ENCODE peak calls at places on chromosomes 3 and 15, in seven cellular contexts. One of them, this sample, is unnamed.

GRCh38 chr15:62350744-62351143 is 185.7 kb upstream of the C2CD4B start:
- DNase-seq in astrocyte of the cerebellum: no peak
- DNase-seq in stimulated activated CD4-positive, alpha-beta T cell treated with anti-CD3 and anti-CD28 coated beads, Interleukin-1b, Interleukin-23, amount 100 ng/mL, for 24 hours: no peak
- DNase-seq in germinal center: no peak
- DNase-seq in GM04504: no peak
- DNase-seq in T-cell: no peak
- DNase-seq in NCI-H1092 treated with DMSO at 0.1 percent for 48 hours: no peak
- DNase-seq in this sample: no peak

GRCh38 chr3:24853685-24854341 is 359.2 kb upstream of the THRB start:
- DNase-seq in astrocyte of the cerebellum: no peak
- DNase-seq in stimulated activated CD4-positive, alpha-beta T cell treated with anti-CD3 and anti-CD28 coated beads, Interleukin-1b, Interleukin-23, amount 100 ng/mL, for 24 hours: no peak
- DNase-seq in germinal center: no peak
- DNase-seq in GM04504: no peak
- DNase-seq in T-cell: no peak
- DNase-seq in NCI-H1092 treated with DMSO at 0.1 percent for 48 hours: peak; percentile 62
- DNase-seq in this sample: no peak

GRCh38 chr3:56389213-56389830 is 78.9 kb downstream of the ERC2 start:
- DNase-seq in astrocyte of the cerebellum: no peak
- DNase-seq in stimulated activated CD4-positive, alpha-beta T cell treated with anti-CD3 and anti-CD28 coated beads, Interleukin-1b, Interleukin-23, amount 100 ng/mL, for 24 hours: no peak
- DNase-seq in germinal center: no peak
- DNase-seq in GM04504: no peak
- DNase-seq in T-cell: no peak
- DNase-seq in NCI-H1092 treated with DMSO at 0.1 percent for 48 hours: no peak
- DNase-seq in this sample: no peak

GRCh38 chr3:46455231-46456115 is 9.2 kb downstream of the LTF start:
- DNase-seq in astrocyte of the cerebellum: no peak
- DNase-seq in stimulated activated CD4-positive, alpha-beta T cell treated with anti-CD3 and anti-CD28 coated beads, Interleukin-1b, Interleukin-23, amount 100 ng/mL, for 24 hours: no peak
- DNase-seq in germinal center: no peak
- DNase-seq in GM04504: no peak
- DNase-seq in T-cell: no peak
- DNase-seq in NCI-H1092 treated with DMSO at 0.1 percent for 48 hours: no peak
- DNase-seq in this sample: no peak

GRCh38 chr3:50271314-50272072 is 2.5 kb downstream of the SEMA3B start:
- DNase-seq in astrocyte of the cerebellum: no peak
- DNase-seq in stimulated activated CD4-positive, alpha-beta T cell treated with anti-CD3 and anti-CD28 coated beads, Interleukin-1b, Interleukin-23, amount 100 ng/mL, for 24 hours: no peak
- DNase-seq in germinal center: no peak
- DNase-seq in GM04504: no peak
- DNase-seq in T-cell: no peak
- DNase-seq in NCI-H1092 treated with DMSO at 0.1 percent for 48 hours: no peak
- DNase-seq in this sample: no peak

GRCh38 chr3:160368804-160369203 is 30.2 kb downstream of the IFT80 start:
- DNase-seq in astrocyte of the cerebellum: no peak
- DNase-seq in stimulated activated CD4-positive, alpha-beta T cell treated with anti-CD3 and anti-CD28 coated beads, Interleukin-1b, Interleukin-23, amount 100 ng/mL, for 24 hours: no peak
- DNase-seq in germinal center: no peak
- DNase-seq in GM04504: no peak
- DNase-seq in T-cell: no peak
- DNase-seq in NCI-H1092 treated with DMSO at 0.1 percent for 48 hours: no peak
- DNase-seq in this sample: no peak

GRCh38 chr3:186779204-186779603 is 4.2 kb upstream of the EIF4A2 start:
- DNase-seq in astrocyte of the cerebellum: no peak
- DNase-seq in stimulated activated CD4-positive, alpha-beta T cell treated with anti-CD3 and anti-CD28 coated beads, Interleukin-1b, Interleukin-23, amount 100 ng/mL, for 24 hours: no peak
- DNase-seq in germinal center: no peak
- DNase-seq in GM04504: no peak
- DNase-seq in T-cell: no peak
- DNase-seq in NCI-H1092 treated with DMSO at 0.1 percent for 48 hours: no peak
- DNase-seq in this sample: no peak

GRCh38 chr15:32671339-32672325 is 30.1 kb downstream of the SCG5 start:
- DNase-seq in astrocyte of the cerebellum: no peak
- DNase-seq in stimulated activated CD4-positive, alpha-beta T cell treated with anti-CD3 and anti-CD28 coated beads, Interleukin-1b, Interleukin-23, amount 100 ng/mL, for 24 hours: no peak
- DNase-seq in germinal center: no peak
- DNase-seq in GM04504: peak; percentile 80
- DNase-seq in T-cell: no peak
- DNase-seq in NCI-H1092 treated with DMSO at 0.1 percent for 48 hours: no peak
- DNase-seq in this sample: peak; percentile 47

GRCh38 chr15:85730001-85730820 is 64.5 kb downstream of the KLHL25 start:
- DNase-seq in astrocyte of the cerebellum: peak; percentile 65
- DNase-seq in stimulated activated CD4-positive, alpha-beta T cell treated with anti-CD3 and anti-CD28 coated beads, Interleukin-1b, Interleukin-23, amount 100 ng/mL, for 24 hours: no peak
- DNase-seq in germinal center: peak; percentile 68
- DNase-seq in GM04504: no peak
- DNase-seq in T-cell: peak; percentile 31
- DNase-seq in NCI-H1092 treated with DMSO at 0.1 percent for 48 hours: peak; percentile 32
- DNase-seq in this sample: peak; percentile 56

GRCh38 chr3:17431004-17431403 is 311.4 kb downstream of the TBC1D5 start:
- DNase-seq in astrocyte of the cerebellum: no peak
- DNase-seq in stimulated activated CD4-positive, alpha-beta T cell treated with anti-CD3 and anti-CD28 coated beads, Interleukin-1b, Interleukin-23, amount 100 ng/mL, for 24 hours: no peak
- DNase-seq in germinal center: no peak
- DNase-seq in GM04504: peak; percentile 14
- DNase-seq in T-cell: no peak
- DNase-seq in NCI-H1092 treated with DMSO at 0.1 percent for 48 hours: peak; percentile 14
- DNase-seq in this sample: no peak

GRCh38 chr3:167606836-167607235 is 46.9 kb downstream of the WDR49 start:
- DNase-seq in astrocyte of the cerebellum: no peak
- DNase-seq in stimulated activated CD4-positive, alpha-beta T cell treated with anti-CD3 and anti-CD28 coated beads, Interleukin-1b, Interleukin-23, amount 100 ng/mL, for 24 hours: no peak
- DNase-seq in germinal center: no peak
- DNase-seq in GM04504: no peak
- DNase-seq in T-cell: no peak
- DNase-seq in NCI-H1092 treated with DMSO at 0.1 percent for 48 hours: no peak
- DNase-seq in this sample: no peak

GRCh38 chr3:54257114-54257513 is 134.8 kb downstream of the CACNA2D3 start:
- DNase-seq in astrocyte of the cerebellum: no peak
- DNase-seq in stimulated activated CD4-positive, alpha-beta T cell treated with anti-CD3 and anti-CD28 coated beads, Interleukin-1b, Interleukin-23, amount 100 ng/mL, for 24 hours: no peak
- DNase-seq in germinal center: no peak
- DNase-seq in GM04504: no peak
- DNase-seq in T-cell: no peak
- DNase-seq in NCI-H1092 treated with DMSO at 0.1 percent for 48 hours: no peak
- DNase-seq in this sample: no peak

GRCh38 chr15:67805008-67805681 is 20.2 kb upstream of the SKOR1 start:
- DNase-seq in astrocyte of the cerebellum: no peak
- DNase-seq in stimulated activated CD4-positive, alpha-beta T cell treated with anti-CD3 and anti-CD28 coated beads, Interleukin-1b, Interleukin-23, amount 100 ng/mL, for 24 hours: no peak
- DNase-seq in germinal center: no peak
- DNase-seq in GM04504: no peak
- DNase-seq in T-cell: no peak
- DNase-seq in NCI-H1092 treated with DMSO at 0.1 percent for 48 hours: no peak
- DNase-seq in this sample: no peak

GRCh38 chr15:32732574-32733157 is 14.9 kb downstream of the GREM1 start:
- DNase-seq in astrocyte of the cerebellum: no peak
- DNase-seq in stimulated activated CD4-positive, alpha-beta T cell treated with anti-CD3 and anti-CD28 coated beads, Interleukin-1b, Interleukin-23, amount 100 ng/mL, for 24 hours: no peak
- DNase-seq in germinal center: no peak
- DNase-seq in GM04504: no peak
- DNase-seq in T-cell: no peak
- DNase-seq in NCI-H1092 treated with DMSO at 0.1 percent for 48 hours: no peak
- DNase-seq in this sample: no peak

GRCh38 chr3:161409858-161410257 is 38.5 kb upstream of the SPTSSB start:
- DNase-seq in astrocyte of the cerebellum: no peak
- DNase-seq in stimulated activated CD4-positive, alpha-beta T cell treated with anti-CD3 and anti-CD28 coated beads, Interleukin-1b, Interleukin-23, amount 100 ng/mL, for 24 hours: no peak
- DNase-seq in germinal center: no peak
- DNase-seq in GM04504: no peak
- DNase-seq in T-cell: no peak
- DNase-seq in NCI-H1092 treated with DMSO at 0.1 percent for 48 hours: no peak
- DNase-seq in this sample: no peak

GRCh38 chr3:37907371-37907770 is 45.7 kb downstream of the CTDSPL start:
- DNase-seq in astrocyte of the cerebellum: no peak
- DNase-seq in stimulated activated CD4-positive, alpha-beta T cell treated with anti-CD3 and anti-CD28 coated beads, Interleukin-1b, Interleukin-23, amount 100 ng/mL, for 24 hours: no peak
- DNase-seq in germinal center: no peak
- DNase-seq in GM04504: no peak
- DNase-seq in T-cell: no peak
- DNase-seq in NCI-H1092 treated with DMSO at 0.1 percent for 48 hours: no peak
- DNase-seq in this sample: no peak

GRCh38 chr3:79922633-79923032 is 154.8 kb upstream of the ROBO1 start:
- DNase-seq in astrocyte of the cerebellum: no peak
- DNase-seq in stimulated activated CD4-positive, alpha-beta T cell treated with anti-CD3 and anti-CD28 coated beads, Interleukin-1b, Interleukin-23, amount 100 ng/mL, for 24 hours: no peak
- DNase-seq in germinal center: no peak
- DNase-seq in GM04504: no peak
- DNase-seq in T-cell: no peak
- DNase-seq in NCI-H1092 treated with DMSO at 0.1 percent for 48 hours: no peak
- DNase-seq in this sample: no peak

GRCh38 chr3:187450791-187451190 is 82.6 kb downstream of the RTP4 start:
- DNase-seq in astrocyte of the cerebellum: no peak
- DNase-seq in stimulated activated CD4-positive, alpha-beta T cell treated with anti-CD3 and anti-CD28 coated beads, Interleukin-1b, Interleukin-23, amount 100 ng/mL, for 24 hours: no peak
- DNase-seq in germinal center: no peak
- DNase-seq in GM04504: no peak
- DNase-seq in T-cell: no peak
- DNase-seq in NCI-H1092 treated with DMSO at 0.1 percent for 48 hours: no peak
- DNase-seq in this sample: no peak

GRCh38 chr15:62052714-62053113 is 7.5 kb downstream of the VPS13C start:
- DNase-seq in astrocyte of the cerebellum: no peak
- DNase-seq in stimulated activated CD4-positive, alpha-beta T cell treated with anti-CD3 and anti-CD28 coated beads, Interleukin-1b, Interleukin-23, amount 100 ng/mL, for 24 hours: no peak
- DNase-seq in germinal center: no peak
- DNase-seq in GM04504: no peak
- DNase-seq in T-cell: no peak
- DNase-seq in NCI-H1092 treated with DMSO at 0.1 percent for 48 hours: no peak
- DNase-seq in this sample: no peak

GRCh38 chr3:74832925-74833324 is 218.5 kb upstream of the CNTN3 start:
- DNase-seq in astrocyte of the cerebellum: no peak
- DNase-seq in stimulated activated CD4-positive, alpha-beta T cell treated with anti-CD3 and anti-CD28 coated beads, Interleukin-1b, Interleukin-23, amount 100 ng/mL, for 24 hours: no peak
- DNase-seq in germinal center: no peak
- DNase-seq in GM04504: no peak
- DNase-seq in T-cell: no peak
- DNase-seq in NCI-H1092 treated with DMSO at 0.1 percent for 48 hours: no peak
- DNase-seq in this sample: no peak

GRCh38 chr3:127452321-127452821 is 138.2 kb downstream of the TPRA1 start:
- DNase-seq in astrocyte of the cerebellum: no peak
- DNase-seq in stimulated activated CD4-positive, alpha-beta T cell treated with anti-CD3 and anti-CD28 coated beads, Interleukin-1b, Interleukin-23, amount 100 ng/mL, for 24 hours: no peak
- DNase-seq in germinal center: no peak
- DNase-seq in GM04504: no peak
- DNase-seq in T-cell: no peak
- DNase-seq in NCI-H1092 treated with DMSO at 0.1 percent for 48 hours: no peak
- DNase-seq in this sample: no peak

GRCh38 chr15:33963831-33964664 is 4.2 kb upstream of the CHRM5 start:
- DNase-seq in astrocyte of the cerebellum: peak; percentile 8
- DNase-seq in stimulated activated CD4-positive, alpha-beta T cell treated with anti-CD3 and anti-CD28 coated beads, Interleukin-1b, Interleukin-23, amount 100 ng/mL, for 24 hours: no peak
- DNase-seq in germinal center: no peak
- DNase-seq in GM04504: peak; percentile 11
- DNase-seq in T-cell: no peak
- DNase-seq in NCI-H1092 treated with DMSO at 0.1 percent for 48 hours: peak; percentile 29
- DNase-seq in this sample: no peak

GRCh38 chr3:19256313-19256712 is 108.0 kb downstream of the KCNH8 start:
- DNase-seq in astrocyte of the cerebellum: no peak
- DNase-seq in stimulated activated CD4-positive, alpha-beta T cell treated with anti-CD3 and anti-CD28 coated beads, Interleukin-1b, Interleukin-23, amount 100 ng/mL, for 24 hours: no peak
- DNase-seq in germinal center: no peak
- DNase-seq in GM04504: no peak
- DNase-seq in T-cell: no peak
- DNase-seq in NCI-H1092 treated with DMSO at 0.1 percent for 48 hours: no peak
- DNase-seq in this sample: no peak

GRCh38 chr15:62112616-62113593 is 46.1 kb downstream of the C2CD4A start:
- DNase-seq in astrocyte of the cerebellum: peak; percentile 9
- DNase-seq in stimulated activated CD4-positive, alpha-beta T cell treated with anti-CD3 and anti-CD28 coated beads, Interleukin-1b, Interleukin-23, amount 100 ng/mL, for 24 hours: no peak
- DNase-seq in germinal center: no peak
- DNase-seq in GM04504: peak; percentile 71
- DNase-seq in T-cell: no peak
- DNase-seq in NCI-H1092 treated with DMSO at 0.1 percent for 48 hours: no peak
- DNase-seq in this sample: peak; percentile 91

GRCh38 chr3:47007482-47008257 is 28.2 kb downstream of the NBEAL2 start:
- DNase-seq in astrocyte of the cerebellum: no peak
- DNase-seq in stimulated activated CD4-positive, alpha-beta T cell treated with anti-CD3 and anti-CD28 coated beads, Interleukin-1b, Interleukin-23, amount 100 ng/mL, for 24 hours: no peak
- DNase-seq in germinal center: no peak
- DNase-seq in GM04504: no peak
- DNase-seq in T-cell: no peak
- DNase-seq in NCI-H1092 treated with DMSO at 0.1 percent for 48 hours: no peak
- DNase-seq in this sample: no peak

GRCh38 chr3:12352253-12352652 is 63.4 kb downstream of the PPARG start:
- DNase-seq in astrocyte of the cerebellum: no peak
- DNase-seq in stimulated activated CD4-positive, alpha-beta T cell treated with anti-CD3 and anti-CD28 coated beads, Interleukin-1b, Interleukin-23, amount 100 ng/mL, for 24 hours: no peak
- DNase-seq in germinal center: no peak
- DNase-seq in GM04504: no peak
- DNase-seq in T-cell: no peak
- DNase-seq in NCI-H1092 treated with DMSO at 0.1 percent for 48 hours: no peak
- DNase-seq in this sample: no peak

GRCh38 chr3:126994661-126995161 is 11.8 kb downstream of the PLXNA1 start:
- DNase-seq in astrocyte of the cerebellum: no peak
- DNase-seq in stimulated activated CD4-positive, alpha-beta T cell treated with anti-CD3 and anti-CD28 coated beads, Interleukin-1b, Interleukin-23, amount 100 ng/mL, for 24 hours: no peak
- DNase-seq in germinal center: no peak
- DNase-seq in GM04504: no peak
- DNase-seq in T-cell: no peak
- DNase-seq in NCI-H1092 treated with DMSO at 0.1 percent for 48 hours: no peak
- DNase-seq in this sample: no peak

GRCh38 chr15:72237286-72238224 is 6.6 kb upstream of the PKM start:
- DNase-seq in astrocyte of the cerebellum: peak; percentile 97
- DNase-seq in stimulated activated CD4-positive, alpha-beta T cell treated with anti-CD3 and anti-CD28 coated beads, Interleukin-1b, Interleukin-23, amount 100 ng/mL, for 24 hours: peak; percentile 22
- DNase-seq in germinal center: no peak
- DNase-seq in GM04504: peak; percentile 97
- DNase-seq in T-cell: no peak
- DNase-seq in NCI-H1092 treated with DMSO at 0.1 percent for 48 hours: no peak
- DNase-seq in this sample: peak; percentile 97

GRCh38 chr3:169162107-169162506 is 501.4 kb downstream of the MECOM start:
- DNase-seq in astrocyte of the cerebellum: no peak
- DNase-seq in stimulated activated CD4-positive, alpha-beta T cell treated with anti-CD3 and anti-CD28 coated beads, Interleukin-1b, Interleukin-23, amount 100 ng/mL, for 24 hours: no peak
- DNase-seq in germinal center: no peak
- DNase-seq in GM04504: no peak
- DNase-seq in T-cell: no peak
- DNase-seq in NCI-H1092 treated with DMSO at 0.1 percent for 48 hours: no peak
- DNase-seq in this sample: no peak

GRCh38 chr15:99139276-99139675 is 34.4 kb downstream of the SYNM start:
- DNase-seq in astrocyte of the cerebellum: no peak
- DNase-seq in stimulated activated CD4-positive, alpha-beta T cell treated with anti-CD3 and anti-CD28 coated beads, Interleukin-1b, Interleukin-23, amount 100 ng/mL, for 24 hours: no peak
- DNase-seq in germinal center: no peak
- DNase-seq in GM04504: no peak
- DNase-seq in T-cell: no peak
- DNase-seq in NCI-H1092 treated with DMSO at 0.1 percent for 48 hours: no peak
- DNase-seq in this sample: no peak

GRCh38 chr3:64143399-64144130 is 81.7 kb downstream of the PRICKLE2 start:
- DNase-seq in astrocyte of the cerebellum: peak; percentile 18
- DNase-seq in stimulated activated CD4-positive, alpha-beta T cell treated with anti-CD3 and anti-CD28 coated beads, Interleukin-1b, Interleukin-23, amount 100 ng/mL, for 24 hours: no peak
- DNase-seq in germinal center: no peak
- DNase-seq in GM04504: peak; percentile 64
- DNase-seq in T-cell: no peak
- DNase-seq in NCI-H1092 treated with DMSO at 0.1 percent for 48 hours: peak; percentile 23
- DNase-seq in this sample: peak; percentile 16

GRCh38 chr3:13064469-13064868 is 8.8 kb downstream of the IQSEC1 start:
- DNase-seq in astrocyte of the cerebellum: no peak
- DNase-seq in stimulated activated CD4-positive, alpha-beta T cell treated with anti-CD3 and anti-CD28 coated beads, Interleukin-1b, Interleukin-23, amount 100 ng/mL, for 24 hours: no peak
- DNase-seq in germinal center: no peak
- DNase-seq in GM04504: no peak
- DNase-seq in T-cell: no peak
- DNase-seq in NCI-H1092 treated with DMSO at 0.1 percent for 48 hours: no peak
- DNase-seq in this sample: no peak

This sample was measured in brain microvascular endothelial cell.